ENCODE peak calls at places on chromosomes 4 and X, in eight cellular contexts. B, V, Q, X, G, L, I and W are unnamed samples.

GRCh38 chrX:155535866-155536265 is 76.9 kb downstream of the TMLHE start:
- DNase-seq in V (no peak), Q (no peak), X (no peak), L (no peak), G (no peak), I (no peak), B (no peak), W (no peak)

GRCh38 chrX:120308959-120309872 is 2.0 kb downstream of the TMEM255A start:
- DNase-seq in X (peak; percentile 77), B (peak; percentile 51), L (peak; percentile 33), Q (no peak), G (peak; percentile 23), V (peak; percentile 36), I (peak; percentile 60), W (no peak)

GRCh38 chrX:18701621-18702361 is 5.7 kb upstream of the PPEF1 start:
- DNase-seq in L (peak; percentile 23), I (no peak), G (no peak), V (no peak), Q (no peak), X (peak; percentile 74), B (no peak), W (no peak)

GRCh38 chr4:20615492-20616136 is 84.6 kb upstream of the PACRGL start:
- DNase-seq in X (no peak), V (no peak), B (no peak), G (no peak), L (peak; percentile 38), I (no peak), Q (no peak), W (no peak)

GRCh38 chrX:103356897-103357296 is 591 bp downstream of the TCEAL9 start:
- DNase-seq in Q (peak; percentile 3), B (no peak), I (peak; percentile 15), X (peak; percentile 57), V (no peak), L (no peak), G (no peak), W (no peak)

GRCh38 chr4:123871351-123871750 is 474.8 kb downstream of the SPRY1 start:
- DNase-seq in V (no peak), I (no peak), B (no peak), G (no peak), L (no peak), X (no peak), Q (no peak), W (no peak)

GRCh38 chr4:183867247-183867646 is 37.9 kb upstream of the STOX2 start:
- DNase-seq in V (no peak), B (no peak), X (no peak), G (no peak), Q (no peak), L (no peak), I (no peak), W (no peak)

GRCh38 chrX:24696241-24696640 is 2.5 kb downstream of the POLA1 start:
- DNase-seq in X (no peak), G (no peak), Q (no peak), L (no peak), B (no peak), V (no peak), I (no peak), W (no peak)

GRCh38 chrX:10133980-10134676 is 22.6 kb upstream of the CLCN4 start:
- DNase-seq in Q (no peak), I (no peak), B (no peak), X (no peak), L (no peak), G (no peak), V (no peak), W (no peak)

GRCh38 chr4:100816646-100817045 is 298.8 kb upstream of the EMCN start:
- DNase-seq in X (no peak), L (peak; percentile 13), B (no peak), Q (no peak), I (no peak), G (no peak), V (no peak), W (no peak)

GRCh38 chr4:136277741-136278140 is 1254.6 kb downstream of the PCDH18 start:
- DNase-seq in G (no peak), L (no peak), I (no peak), B (no peak), Q (no peak), V (no peak), X (no peak), W (no peak)

GRCh38 chrX:13009256-13009655 is 34.3 kb downstream of the TMSB4X start:
- DNase-seq in B (no peak), V (no peak), Q (no peak), I (no peak), G (no peak), L (peak; percentile 34), X (no peak), W (no peak)

GRCh38 chrX:72130156-72130761 is 1.5 kb downstream of the RTL5 start:
- DNase-seq in V (no peak), G (no peak), L (no peak), Q (no peak), B (no peak), X (no peak), I (no peak), W (no peak)

GRCh38 chr4:22850055-22850454 is 157.3 kb downstream of the GBA3 start:
- DNase-seq in I (no peak), X (no peak), L (no peak), G (no peak), Q (no peak), V (no peak), B (no peak), W (no peak)

GRCh38 chrX:130114141-130114561 is 3.9 kb upstream of the ELF4 start:
- DNase-seq in L (peak; percentile 28), I (no peak), G (no peak), B (no peak), X (no peak), V (no peak), Q (no peak), W (no peak)

GRCh38 chrX:38882894-38883620 is 81.8 kb downstream of the MID1IP1 start:
- DNase-seq in X (no peak), G (no peak), Q (no peak), V (no peak), B (no peak), I (no peak), L (peak; percentile 75), W (peak; percentile 46)

GRCh38 chr4:7207791-7208231 is 15.5 kb downstream of the SORCS2 start:
- DNase-seq in Q (no peak), G (no peak), V (no peak), B (no peak), I (no peak), X (no peak), L (peak; percentile 69), W (no peak)

GRCh38 chr4:82469776-82470345 is 39.5 kb downstream of the ENOPH1 start:
- DNase-seq in Q (no peak), I (no peak), L (peak; percentile 54), V (no peak), B (no peak), X (no peak), G (no peak), W (no peak)

GRCh38 chrX:123732679-123733363 is at the start of gene THOC2:
- DNase-seq in X (peak; percentile 94), V (peak; percentile 77), Q (peak; percentile 36), I (peak; percentile 69), L (peak; percentile 83), B (peak; percentile 66), G (peak; percentile 58), W (peak; percentile 60)

GRCh38 chr4:87134122-87134521 is 86.3 kb downstream of the KLHL8 start:
- DNase-seq in V (no peak), I (no peak), Q (no peak), B (no peak), L (no peak), X (no peak), G (no peak), W (no peak)

GRCh38 chr4:28443371-28443770 is 1582.7 kb downstream of the STIM2 start:
- DNase-seq in V (no peak), Q (no peak), I (no peak), X (no peak), L (no peak), B (no peak), G (no peak), W (no peak)

GRCh38 chr4:76589402-76589801 is 154.4 kb downstream of the SHROOM3 start:
- DNase-seq in Q (no peak), B (no peak), G (no peak), V (no peak), X (no peak), I (no peak), L (peak; percentile 90), W (no peak)

GRCh38 chr4:30924521-30924920 is 204.4 kb downstream of the PCDH7 start:
- DNase-seq in G (no peak), B (no peak), L (no peak), X (no peak), I (no peak), Q (no peak), V (no peak), W (no peak)

GRCh38 chrX:37993857-37994619 is 12.3 kb upstream of the SYTL5 start:
- DNase-seq in B (no peak), G (no peak), Q (no peak), I (no peak), V (no peak), X (no peak), L (no peak), W (no peak)

GRCh38 chrX:135528274-135528673 is 7.8 kb downstream of the INTS6L start:
- DNase-seq in V (no peak), I (no peak), Q (no peak), L (no peak), B (no peak), X (no peak), G (no peak), W (no peak)

GRCh38 chrX:119885554-119886428 is 9.9 kb upstream of the AKAP14 start:
- DNase-seq in V (no peak), Q (no peak), X (no peak), B (no peak), I (no peak), L (peak; percentile 39), G (no peak), W (no peak)

GRCh38 chr4:61068745-61069144 is 131.4 kb upstream of the ADGRL3 start:
- DNase-seq in B (no peak), X (no peak), L (peak; percentile 52), Q (no peak), I (no peak), V (no peak), G (no peak), W (no peak)

GRCh38 chr4:100302061-100303026 is 112.1 kb upstream of the DDIT4L start:
- DNase-seq in Q (no peak), G (no peak), L (peak; percentile 93), B (no peak), V (no peak), I (no peak), X (peak; percentile 25), W (no peak)

GRCh38 chrX:13263560-13264251 is 56.1 kb downstream of the ATXN3L start:
- DNase-seq in G (no peak), Q (no peak), B (no peak), X (no peak), I (no peak), V (no peak), L (no peak), W (no peak)

GRCh38 chrX:45851434-45851991 is 650.8 kb upstream of the DIPK2B start:
- DNase-seq in L (no peak), G (peak; percentile 37), X (peak; percentile 44), B (peak; percentile 44), V (peak; percentile 50), I (peak; percentile 28), Q (no peak), W (no peak)